ENCODE peak calls at places on chromosomes 3 and 15, in five cellular contexts. K is thoracic aorta; N is ELR; M is CD4-positive, alpha-beta T cell; F is foreskin fibroblast. C is an unnamed sample.

GRCh38 chr3:115975353-115975752 is 352.0 kb downstream of the GAP43 start:
- DNase-seq in F (peak), K (no peak), N (peak), M (no peak), C (no peak)

GRCh38 chr15:49255966-49256759 is 86.1 kb downstream of the GALK2 start:
- DNase-seq in K (no peak), N (no peak), F (no peak), M (no peak), C (no peak)

GRCh38 chr3:126557415-126557745 is 1.4 kb downstream of the C3orf22 start:
- DNase-seq in M (peak), N (no peak), F (no peak), K (no peak), C (no peak)

GRCh38 chr15:90845201-90845949 is 23.0 kb upstream of the FURIN start:
- DNase-seq in M (no peak), F (peak), N (peak), K (no peak), C (no peak)

GRCh38 chr15:73723146-73723545 is 30.0 kb downstream of the INSYN1 start:
- DNase-seq in M (no peak), F (no peak), K (no peak), N (no peak), C (no peak)

GRCh38 chr3:5304789-5305680 is 117.5 kb downstream of the EDEM1 start:
- DNase-seq in M (no peak), K (no peak), F (no peak), N (peak), C (no peak)

GRCh38 chr15:64877435-64877834 is 34.3 kb upstream of the ANKDD1A start:
- DNase-seq in K (no peak), N (no peak), F (peak), M (no peak), C (peak)

GRCh38 chr15:101010781-101011180 is 91.6 kb downstream of the LRRK1 start:
- DNase-seq in K (no peak), F (no peak), M (no peak), N (no peak), C (no peak)

GRCh38 chr3:186247821-186248814 is 113.9 kb downstream of the DGKG start:
- DNase-seq in M (no peak), K (no peak), F (no peak), N (no peak), C (no peak)

GRCh38 chr3:58048301-58048700 is 40.1 kb downstream of the FLNB start:
- DNase-seq in F (no peak), K (no peak), N (peak), M (no peak), C (no peak)

GRCh38 chr15:67067930-67068542 is 2.6 kb downstream of the SMAD3 start:
- DNase-seq in M (no peak), N (peak), K (no peak), F (peak), C (no peak)

GRCh38 chr3:57060089-57060829 is at the start of gene SPATA12:
- DNase-seq in N (peak), K (peak), F (peak), M (no peak), C (peak)

GRCh38 chr15:99087405-99087943 is 17.4 kb upstream of the SYNM start:
- DNase-seq in N (no peak), F (no peak), K (no peak), M (no peak), C (peak)

GRCh38 chr15:31391687-31392671 is 65.3 kb downstream of the KLF13 start:
- DNase-seq in N (peak), K (peak), M (peak), F (peak), C (peak)